ENCODE peak calls at places on chromosomes 12 and 14, in ten cellular contexts. One of them, this sample, is unnamed.

GRCh38 chr12:94649349-94650142 is 811 bp downstream of the TMCC3 start:
- DNase-seq in left ventricle myocardium inferior: peak; percentile 43
- DNase-seq in left lung: peak; percentile 94
- DNase-seq in PC-3: peak; percentile 40
- DNase-seq in endothelial cell of umbilical vein: peak; percentile 64
- DNase-seq in uterus: peak; percentile 51
- DNase-seq in suprapubic skin: peak; percentile 71
- DNase-seq in adrenal gland: peak; percentile 52
- DNase-seq in CD8-positive, alpha-beta memory T cell: peak; percentile 57
- DNase-seq in iPS DF 6.9: no peak
- DNase-seq in this sample: peak; percentile 62

GRCh38 chr14:40417777-40418401 is 985.7 kb upstream of the FBXO33 start:
- DNase-seq in left ventricle myocardium inferior: no peak
- DNase-seq in left lung: no peak
- DNase-seq in PC-3: peak; percentile 71
- DNase-seq in endothelial cell of umbilical vein: no peak
- DNase-seq in uterus: no peak
- DNase-seq in suprapubic skin: no peak
- DNase-seq in adrenal gland: peak; percentile 21
- DNase-seq in CD8-positive, alpha-beta memory T cell: no peak
- DNase-seq in iPS DF 6.9: peak; percentile 33
- DNase-seq in this sample: no peak

GRCh38 chr14:55749201-55749812 is 169.3 kb downstream of the KTN1 start:
- DNase-seq in left ventricle myocardium inferior: no peak
- DNase-seq in left lung: no peak
- DNase-seq in PC-3: peak; percentile 79
- DNase-seq in endothelial cell of umbilical vein: no peak
- DNase-seq in uterus: no peak
- DNase-seq in suprapubic skin: no peak
- DNase-seq in adrenal gland: no peak
- DNase-seq in CD8-positive, alpha-beta memory T cell: no peak
- DNase-seq in iPS DF 6.9: no peak
- DNase-seq in this sample: no peak

GRCh38 chr12:8527250-8528130 is 13.2 kb downstream of the CLEC4E start:
- DNase-seq in left ventricle myocardium inferior: no peak
- DNase-seq in left lung: no peak
- DNase-seq in PC-3: no peak
- DNase-seq in endothelial cell of umbilical vein: no peak
- DNase-seq in uterus: no peak
- DNase-seq in suprapubic skin: no peak
- DNase-seq in adrenal gland: no peak
- DNase-seq in CD8-positive, alpha-beta memory T cell: no peak
- DNase-seq in iPS DF 6.9: no peak
- DNase-seq in this sample: no peak

GRCh38 chr12:119819322-119819721 is 57.8 kb downstream of the CIT start:
- DNase-seq in left ventricle myocardium inferior: no peak
- DNase-seq in left lung: no peak
- DNase-seq in PC-3: no peak
- DNase-seq in endothelial cell of umbilical vein: no peak
- DNase-seq in uterus: no peak
- DNase-seq in suprapubic skin: no peak
- DNase-seq in adrenal gland: no peak
- DNase-seq in CD8-positive, alpha-beta memory T cell: no peak
- DNase-seq in iPS DF 6.9: no peak
- DNase-seq in this sample: no peak

GRCh38 chr14:90831821-90832220 is 15.6 kb upstream of the TTC7B start:
- DNase-seq in left ventricle myocardium inferior: no peak
- DNase-seq in left lung: no peak
- DNase-seq in PC-3: no peak
- DNase-seq in endothelial cell of umbilical vein: no peak
- DNase-seq in uterus: no peak
- DNase-seq in suprapubic skin: no peak
- DNase-seq in adrenal gland: no peak
- DNase-seq in CD8-positive, alpha-beta memory T cell: peak; percentile 32
- DNase-seq in iPS DF 6.9: no peak
- DNase-seq in this sample: no peak

GRCh38 chr14:22807432-22808087 is 7.7 kb downstream of the SLC7A7 start:
- DNase-seq in left ventricle myocardium inferior: no peak
- DNase-seq in left lung: no peak
- DNase-seq in PC-3: no peak
- DNase-seq in endothelial cell of umbilical vein: no peak
- DNase-seq in uterus: no peak
- DNase-seq in suprapubic skin: no peak
- DNase-seq in adrenal gland: no peak
- DNase-seq in CD8-positive, alpha-beta memory T cell: no peak
- DNase-seq in iPS DF 6.9: no peak
- DNase-seq in this sample: no peak

GRCh38 chr14:33689680-33690079 is 261.2 kb downstream of the EGLN3 start:
- DNase-seq in left ventricle myocardium inferior: no peak
- DNase-seq in left lung: no peak
- DNase-seq in PC-3: no peak
- DNase-seq in endothelial cell of umbilical vein: no peak
- DNase-seq in uterus: no peak
- DNase-seq in suprapubic skin: no peak
- DNase-seq in adrenal gland: no peak
- DNase-seq in CD8-positive, alpha-beta memory T cell: no peak
- DNase-seq in iPS DF 6.9: no peak
- DNase-seq in this sample: no peak

GRCh38 chr14:68444449-68445168 is 348.3 kb downstream of the ZFP36L1 start:
- DNase-seq in left ventricle myocardium inferior: peak; percentile 45
- DNase-seq in left lung: no peak
- DNase-seq in PC-3: peak; percentile 64
- DNase-seq in endothelial cell of umbilical vein: peak; percentile 30
- DNase-seq in uterus: no peak
- DNase-seq in suprapubic skin: no peak
- DNase-seq in adrenal gland: peak; percentile 70
- DNase-seq in CD8-positive, alpha-beta memory T cell: no peak
- DNase-seq in iPS DF 6.9: no peak
- DNase-seq in this sample: no peak

GRCh38 chr12:47944685-47945340 is 18.6 kb upstream of the TMEM106C start:
- DNase-seq in left ventricle myocardium inferior: no peak
- DNase-seq in left lung: no peak
- DNase-seq in PC-3: peak; percentile 32
- DNase-seq in endothelial cell of umbilical vein: no peak
- DNase-seq in uterus: no peak
- DNase-seq in suprapubic skin: no peak
- DNase-seq in adrenal gland: no peak
- DNase-seq in CD8-positive, alpha-beta memory T cell: no peak
- DNase-seq in iPS DF 6.9: no peak
- DNase-seq in this sample: no peak

GRCh38 chr12:111406474-111407370 is 999 bp downstream of the SH2B3 start:
- DNase-seq in left ventricle myocardium inferior: peak; percentile 53
- DNase-seq in left lung: peak; percentile 86
- DNase-seq in PC-3: no peak
- DNase-seq in endothelial cell of umbilical vein: no peak
- DNase-seq in uterus: no peak
- DNase-seq in suprapubic skin: no peak
- DNase-seq in adrenal gland: no peak
- DNase-seq in CD8-positive, alpha-beta memory T cell: peak; percentile 67
- DNase-seq in iPS DF 6.9: no peak
- DNase-seq in this sample: peak; percentile 62

GRCh38 chr12:6444704-6445688 is at the start of gene CD27:
- DNase-seq in left ventricle myocardium inferior: no peak
- DNase-seq in left lung: no peak
- DNase-seq in PC-3: no peak
- DNase-seq in endothelial cell of umbilical vein: no peak
- DNase-seq in uterus: no peak
- DNase-seq in suprapubic skin: peak; percentile 34
- DNase-seq in adrenal gland: no peak
- DNase-seq in CD8-positive, alpha-beta memory T cell: peak; percentile 66
- DNase-seq in iPS DF 6.9: no peak
- DNase-seq in this sample: no peak
- H3K4me3 ChIP-seq in left ventricle myocardium inferior: no peak within 1 kb of the TSS
- H3K4me3 ChIP-seq in left lung: no peak within 1 kb of the TSS
- H3K4me3 ChIP-seq in PC-3: no peak within 1 kb of the TSS
- H3K4me3 ChIP-seq in endothelial cell of umbilical vein: no peak within 1 kb of the TSS
- H3K4me3 ChIP-seq in uterus: no peak within 1 kb of the TSS
- H3K4me3 ChIP-seq in suprapubic skin: no peak within 1 kb of the TSS
- H3K4me3 ChIP-seq in adrenal gland: no peak within 1 kb of the TSS
- H3K4me3 ChIP-seq in CD8-positive, alpha-beta memory T cell: peak within 1 kb of the TSS; percentile 100
- H3K4me3 ChIP-seq in iPS DF 6.9: no peak within 1 kb of the TSS
- H3K4me3 ChIP-seq in this sample: no peak within 1 kb of the TSS

DNA sequence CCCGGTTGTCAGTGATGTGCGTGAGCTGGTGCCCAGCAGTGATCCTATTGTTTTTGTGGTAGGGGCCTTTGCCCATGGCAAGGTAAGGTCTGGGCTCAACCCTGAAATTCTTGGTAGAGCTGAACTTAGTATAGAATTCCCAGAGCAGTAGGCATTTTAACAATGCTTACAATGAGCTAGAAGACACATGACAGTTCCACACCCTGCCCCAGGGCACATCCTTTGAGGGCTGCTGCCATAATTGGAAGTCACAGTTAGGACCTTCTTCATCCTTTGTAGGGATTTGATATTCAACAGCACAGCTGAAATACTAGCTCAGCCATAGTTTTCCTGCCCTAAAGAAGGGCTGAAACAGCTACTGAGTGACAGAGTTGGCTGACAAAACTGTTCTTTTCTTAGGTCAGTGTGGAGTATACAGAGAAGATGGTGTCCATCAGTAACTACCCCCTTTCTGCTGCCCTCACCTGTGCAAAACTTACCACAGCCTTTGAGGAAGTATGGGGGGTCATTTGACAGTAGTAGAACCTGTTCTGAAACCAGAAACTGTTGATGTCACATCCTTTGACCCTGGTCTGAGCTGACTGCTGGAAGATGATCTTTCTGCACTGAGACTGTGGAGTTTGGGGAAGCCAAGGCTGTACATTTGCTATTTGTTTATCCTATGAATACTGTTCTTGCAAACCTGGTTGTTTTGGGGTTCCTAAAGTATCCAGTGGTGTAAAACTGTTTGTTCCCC is 4.8 kb downstream of the EMG1 start:
- DNase-seq in left ventricle myocardium inferior: no peak
- DNase-seq in left lung: no peak
- DNase-seq in PC-3: no peak
- DNase-seq in endothelial cell of umbilical vein: no peak
- DNase-seq in uterus: no peak
- DNase-seq in suprapubic skin: no peak
- DNase-seq in adrenal gland: no peak
- DNase-seq in CD8-positive, alpha-beta memory T cell: no peak
- DNase-seq in iPS DF 6.9: no peak
- DNase-seq in this sample: no peak
- H3K36me3 ChIP-seq in left ventricle myocardium inferior: peaks cover 60% of the 10 kb centered on the region
- H3K36me3 ChIP-seq in left lung: peaks cover 67% of the 10 kb centered on the region
- H3K36me3 ChIP-seq in PC-3: peaks cover 28% of the 10 kb centered on the region
- H3K36me3 ChIP-seq in endothelial cell of umbilical vein: peaks cover 20% of the 10 kb centered on the region
- H3K36me3 ChIP-seq in uterus: no peaks in the 10 kb centered on the region
- H3K36me3 ChIP-seq in suprapubic skin: peaks cover 57% of the 10 kb centered on the region
- H3K36me3 ChIP-seq in adrenal gland: peaks cover 66% of the 10 kb centered on the region
- H3K36me3 ChIP-seq in CD8-positive, alpha-beta memory T cell: peaks cover 61% of the 10 kb centered on the region
- H3K36me3 ChIP-seq in iPS DF 6.9: peaks cover 22% of the 10 kb centered on the region
- H3K36me3 ChIP-seq in this sample: no peaks in the 10 kb centered on the region

GRCh38 chr12:62604856-62605255 is 138.2 kb downstream of the MON2 start:
- DNase-seq in left ventricle myocardium inferior: no peak
- DNase-seq in left lung: no peak
- DNase-seq in PC-3: no peak
- DNase-seq in endothelial cell of umbilical vein: peak; percentile 44
- DNase-seq in uterus: no peak
- DNase-seq in suprapubic skin: no peak
- DNase-seq in adrenal gland: no peak
- DNase-seq in CD8-positive, alpha-beta memory T cell: no peak
- DNase-seq in iPS DF 6.9: no peak
- DNase-seq in this sample: no peak

GRCh38 chr12:62604373-62604772 is 137.7 kb downstream of the MON2 start:
- DNase-seq in left ventricle myocardium inferior: no peak
- DNase-seq in left lung: no peak
- DNase-seq in PC-3: no peak
- DNase-seq in endothelial cell of umbilical vein: no peak
- DNase-seq in uterus: no peak
- DNase-seq in suprapubic skin: no peak
- DNase-seq in adrenal gland: no peak
- DNase-seq in CD8-positive, alpha-beta memory T cell: no peak
- DNase-seq in iPS DF 6.9: no peak
- DNase-seq in this sample: no peak

GRCh38 chr12:62606654-62607053 is 140.0 kb downstream of the MON2 start:
- DNase-seq in left ventricle myocardium inferior: no peak
- DNase-seq in left lung: no peak
- DNase-seq in PC-3: no peak
- DNase-seq in endothelial cell of umbilical vein: no peak
- DNase-seq in uterus: no peak
- DNase-seq in suprapubic skin: no peak
- DNase-seq in adrenal gland: no peak
- DNase-seq in CD8-positive, alpha-beta memory T cell: no peak
- DNase-seq in iPS DF 6.9: no peak
- DNase-seq in this sample: no peak

GRCh38 chr12:62603811-62604098 is 137.1 kb downstream of the MON2 start:
- DNase-seq in left ventricle myocardium inferior: no peak
- DNase-seq in left lung: peak; percentile 91
- DNase-seq in PC-3: no peak
- DNase-seq in endothelial cell of umbilical vein: no peak
- DNase-seq in uterus: no peak
- DNase-seq in suprapubic skin: no peak
- DNase-seq in adrenal gland: no peak
- DNase-seq in CD8-positive, alpha-beta memory T cell: no peak
- DNase-seq in iPS DF 6.9: no peak
- DNase-seq in this sample: no peak

DNA sequence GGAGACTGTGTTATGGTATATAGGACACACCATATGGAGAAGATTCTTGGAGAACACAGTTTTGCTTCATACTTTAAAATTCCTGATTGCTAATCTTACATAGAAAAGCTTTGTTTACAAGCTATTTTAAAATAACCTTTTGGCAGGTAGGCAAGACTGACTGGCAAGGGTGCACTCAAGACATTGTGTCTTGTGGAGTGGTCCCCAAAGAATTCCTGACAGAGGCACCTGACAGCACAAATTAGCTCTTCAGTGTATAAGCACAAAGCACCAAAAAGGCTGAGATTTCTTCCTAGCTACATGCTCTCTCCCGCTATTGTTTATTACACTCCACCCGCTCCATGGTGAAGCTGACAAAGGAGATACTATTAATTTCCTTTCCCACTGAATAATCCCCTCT is 139.3 kb downstream of the MON2 start:
- DNase-seq in left ventricle myocardium inferior: no peak
- DNase-seq in left lung: no peak
- DNase-seq in PC-3: no peak
- DNase-seq in endothelial cell of umbilical vein: no peak
- DNase-seq in uterus: no peak
- DNase-seq in suprapubic skin: no peak
- DNase-seq in adrenal gland: no peak
- DNase-seq in CD8-positive, alpha-beta memory T cell: no peak
- DNase-seq in iPS DF 6.9: no peak
- DNase-seq in this sample: no peak
- H3K4me3 ChIP-seq in left ventricle myocardium inferior: no peak overlapping the region
- H3K4me3 ChIP-seq in left lung: no peak overlapping the region
- H3K4me3 ChIP-seq in PC-3: peak overlapping the region; percentile 92
- H3K4me3 ChIP-seq in endothelial cell of umbilical vein: no peak overlapping the region
- H3K4me3 ChIP-seq in uterus: no peak overlapping the region
- H3K4me3 ChIP-seq in suprapubic skin: no peak overlapping the region
- H3K4me3 ChIP-seq in adrenal gland: no peak overlapping the region
- H3K4me3 ChIP-seq in CD8-positive, alpha-beta memory T cell: no peak overlapping the region
- H3K4me3 ChIP-seq in iPS DF 6.9: no peak overlapping the region
- H3K4me3 ChIP-seq in this sample: no peak overlapping the region

DNA sequence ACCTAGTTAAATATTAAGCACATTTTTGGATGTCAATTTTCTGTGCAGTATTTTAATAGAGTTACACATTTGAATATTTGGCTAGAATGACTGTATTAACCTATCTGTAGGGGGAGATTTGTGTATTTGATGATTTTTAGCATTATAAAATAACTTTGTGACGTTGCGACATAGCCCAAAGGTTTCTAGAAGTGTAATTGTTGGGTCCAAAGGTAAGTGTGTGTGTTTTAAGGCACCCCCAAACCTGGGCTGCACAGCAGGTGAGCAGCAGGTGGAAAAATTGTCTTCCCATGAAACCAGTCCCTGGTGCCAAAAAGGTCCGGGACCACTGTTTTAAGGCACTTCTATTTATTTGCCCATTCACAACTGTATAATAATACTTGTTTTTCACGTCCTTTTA is 3.3 kb downstream of the CCT2 start:
- DNase-seq in left ventricle myocardium inferior: no peak
- DNase-seq in left lung: no peak
- DNase-seq in PC-3: no peak
- DNase-seq in endothelial cell of umbilical vein: no peak
- DNase-seq in uterus: no peak
- DNase-seq in suprapubic skin: no peak
- DNase-seq in adrenal gland: no peak
- DNase-seq in CD8-positive, alpha-beta memory T cell: no peak
- DNase-seq in iPS DF 6.9: no peak
- DNase-seq in this sample: no peak
- H3K36me3 ChIP-seq in left ventricle myocardium inferior: peaks cover 74% of the 10 kb centered on the region
- H3K36me3 ChIP-seq in left lung: peaks cover 68% of the 10 kb centered on the region
- H3K36me3 ChIP-seq in PC-3: peaks cover 70% of the 10 kb centered on the region
- H3K36me3 ChIP-seq in endothelial cell of umbilical vein: peaks cover 43% of the 10 kb centered on the region
- H3K36me3 ChIP-seq in uterus: no peaks in the 10 kb centered on the region
- H3K36me3 ChIP-seq in suprapubic skin: peaks cover 67% of the 10 kb centered on the region
- H3K36me3 ChIP-seq in adrenal gland: peaks cover 70% of the 10 kb centered on the region
- H3K36me3 ChIP-seq in CD8-positive, alpha-beta memory T cell: peaks cover 55% of the 10 kb centered on the region
- H3K36me3 ChIP-seq in iPS DF 6.9: peaks cover 27% of the 10 kb centered on the region
- H3K36me3 ChIP-seq in this sample: peaks cover 4% of the 10 kb centered on the region